ENCODE peak calls at places on chromosomes 7 and 10, in eight cellular contexts. J is mammary epithelial cell, Y is heart left ventricle, W is WERI-Rb-1, X is pancreas, S is K562, F is vagina, L is bronchial epithelial cell. C is an unnamed sample.
A peak's percentile ranks its signal among the peaks of the same experiment; 100 is the strongest.

GRCh38 chr10:112834661-112835060 is 115.4 kb upstream of the TCF7L2 start:
- DNase-seq in J (no peak), X (no peak), S (no peak), L (no peak), Y (no peak), F (no peak), W (no peak), C (no peak)

GRCh38 chr7:137717811-137718271 is 128.9 kb downstream of the DGKI start:
- DNase-seq in F (no peak), L (peak; percentile 20), X (no peak), Y (no peak), J (no peak), W (no peak), S (no peak), C (peak; percentile 53)

GRCh38 chr10:99598781-99599481 is 21.3 kb downstream of the SLC25A28 start:
- DNase-seq in Y (no peak), F (no peak), W (no peak), L (no peak), X (no peak), J (no peak), S (no peak), C (no peak)

GRCh38 chr7:115910541-115911164 is 119.9 kb downstream of the TFEC start:
- DNase-seq in S (no peak), Y (no peak), J (peak; percentile 11), W (no peak), X (no peak), L (peak; percentile 44), F (no peak), C (no peak)

GRCh38 chr7:30074422-30075030 is 46.3 kb downstream of the PLEKHA8 start:
- DNase-seq in L (peak; percentile 74), X (no peak), W (no peak), S (peak; percentile 16), F (no peak), Y (no peak), J (peak; percentile 31), C (no peak)

GRCh38 chr7:121275204-121275603 is 53.6 kb upstream of the WNT16 start:
- DNase-seq in X (no peak), L (no peak), Y (no peak), J (no peak), F (no peak), W (no peak), S (no peak), C (no peak)

GRCh38 chr10:132755166-132755711 is 30.7 kb downstream of the NKX6-2 start:
- DNase-seq in Y (no peak), X (no peak), L (no peak), S (no peak), W (no peak), J (no peak), F (no peak), C (no peak)

GRCh38 chr10:36086976-36087726 is 445.1 kb upstream of the FZD8 start:
- DNase-seq in S (no peak), W (no peak), X (no peak), F (no peak), Y (no peak), L (peak; percentile 17), J (peak; percentile 15), C (no peak)

GRCh38 chr7:44697136-44698045 is 51.3 kb upstream of the ZMIZ2 start:
- DNase-seq in S (no peak), F (no peak), L (no peak), J (no peak), W (no peak), Y (no peak), X (no peak), C (no peak)

GRCh38 chr10:119233123-119233820 is 25.9 kb downstream of the GRK5 start:
- DNase-seq in W (no peak), J (no peak), X (no peak), Y (no peak), L (no peak), F (no peak), S (no peak), C (no peak)

GRCh38 chr10:80204801-80205477 is 398 bp downstream of the ANXA11 start:
- DNase-seq in W (peak; percentile 30), Y (peak; percentile 75), X (peak; percentile 74), S (peak; percentile 71), F (no peak), J (no peak), L (no peak), C (peak; percentile 81)

GRCh38 chr10:115921795-115922194 is 351.2 kb downstream of the GFRA1 start:
- DNase-seq in J (peak; percentile 79), W (no peak), F (no peak), Y (no peak), S (no peak), L (peak; percentile 8), X (no peak), C (no peak)

GRCh38 chr7:105924950-105925349 is 38.1 kb upstream of the CDHR3 start:
- DNase-seq in S (no peak), J (no peak), Y (no peak), X (no peak), L (no peak), F (no peak), W (no peak), C (no peak)

GRCh38 chr7:92785923-92786322 is 50.5 kb downstream of the CDK6 start:
- DNase-seq in S (no peak), J (peak; percentile 70), F (no peak), W (no peak), L (peak; percentile 59), Y (no peak), X (no peak), C (no peak)

GRCh38 chr10:124740374-124741280 is 3.6 kb downstream of the FAM53B start:
- DNase-seq in S (no peak), F (no peak), L (peak; percentile 95), W (no peak), X (no peak), J (peak; percentile 88), Y (peak; percentile 85), C (no peak)

GRCh38 chr10:79445217-79445707 is at the start of gene ZCCHC24:
- DNase-seq in Y (peak; percentile 86), F (no peak), L (peak; percentile 39), J (peak; percentile 54), X (peak; percentile 91), S (no peak), W (peak; percentile 50), C (no peak)

GRCh38 chr7:27154369-27154768 is 2.0 kb upstream of the HOXA3 start:
- DNase-seq in L (no peak), X (peak; percentile 50), W (no peak), F (no peak), J (no peak), S (no peak), Y (peak; percentile 48), C (peak; percentile 53)

GRCh38 chr7:27151945-27152815 is at the start of gene HOXA3:
- DNase-seq in S (no peak), Y (peak; percentile 33), X (peak; percentile 71), L (no peak), J (peak; percentile 51), W (peak; percentile 12), F (no peak), C (peak; percentile 73)

GRCh38 chr7:27153526-27153925 is 1.1 kb upstream of the HOXA3 start:
- DNase-seq in S (no peak), W (no peak), F (no peak), X (no peak), L (no peak), Y (no peak), J (no peak), C (peak; percentile 33)

GRCh38 chr7:27151341-27151944 is 940 bp downstream of the HOXA3 start:
- DNase-seq in F (no peak), S (no peak), W (no peak), L (no peak), X (peak; percentile 34), Y (peak; percentile 54), J (peak; percentile 35), C (peak; percentile 79)

DNA sequence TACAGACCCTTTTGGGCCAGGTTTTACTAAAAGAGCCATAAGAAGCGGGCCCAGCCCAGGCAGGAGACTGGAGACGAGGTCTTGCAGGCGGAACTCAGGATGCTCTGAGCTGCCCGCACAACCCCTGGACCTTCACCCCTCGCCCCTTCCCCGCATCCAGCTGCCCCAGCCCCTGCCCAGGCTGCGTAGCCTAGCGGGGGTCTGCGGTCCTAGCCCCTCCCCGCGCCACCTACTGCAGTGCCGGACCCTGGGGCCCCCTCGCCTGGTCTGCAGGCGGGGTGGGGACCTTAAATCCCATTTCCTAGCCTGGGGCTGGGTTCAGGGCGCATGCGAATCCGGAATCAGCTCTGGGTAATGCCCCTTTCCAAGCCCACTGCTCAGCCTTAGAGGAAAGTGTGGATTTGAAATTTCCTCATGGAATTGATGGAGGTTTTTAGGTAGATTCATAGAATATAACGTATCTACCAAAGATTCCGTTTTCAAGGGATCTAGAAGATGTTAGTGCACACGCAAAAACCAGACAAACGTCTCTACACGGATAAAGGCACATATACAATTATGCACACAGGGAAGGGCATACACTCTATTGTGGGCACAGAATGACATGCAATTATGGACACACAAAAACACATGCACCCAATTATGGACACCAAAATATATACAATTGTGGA is 568 bp upstream of the HOXA3 start:
- DNase-seq in Y (peak; percentile 48), L (no peak), W (no peak), X (peak; percentile 60), F (no peak), J (no peak), S (no peak), C (peak; percentile 67)
- H3K27me3 ChIP-seq in Y (peaks cover 100% of the 10 kb centered on the region), L (peaks cover 89% of the 10 kb centered on the region), W (peaks cover 54% of the 10 kb centered on the region), X (peaks cover 19% of the 10 kb centered on the region), F (no peaks in the 10 kb centered on the region), J (no peaks in the 10 kb centered on the region), S (peaks cover 42% of the 10 kb centered on the region), C (peaks cover 100% of the 10 kb centered on the region)

GRCh38 chr10:129365767-129366400 is 101.2 kb upstream of the MGMT start:
- DNase-seq in S (peak; percentile 74), W (peak; percentile 13), X (no peak), Y (no peak), F (no peak), J (no peak), L (no peak), C (peak; percentile 75)
- H3K4me3 ChIP-seq in S (no peak overlapping the region), W (no peak overlapping the region), X (no peak overlapping the region), Y (no peak overlapping the region), F (no peak overlapping the region), J (no peak overlapping the region), L (no peak overlapping the region), C (no peak overlapping the region)

GRCh38 chr7:154998481-154998880 is 4.4 kb downstream of the PAXIP1 start:
- DNase-seq in W (no peak), S (no peak), J (no peak), X (no peak), F (no peak), Y (no peak), L (no peak), C (no peak)
- H3K36me3 ChIP-seq in W (peaks cover 53% of the 10 kb centered on the region), S (peaks cover 67% of the 10 kb centered on the region), J (peaks cover 5% of the 10 kb centered on the region), X (peaks cover 8% of the 10 kb centered on the region), F (peaks cover 9% of the 10 kb centered on the region), Y (peaks cover 37% of the 10 kb centered on the region), L (peaks cover 5% of the 10 kb centered on the region), C (peaks cover 9% of the 10 kb centered on the region)

DNA sequence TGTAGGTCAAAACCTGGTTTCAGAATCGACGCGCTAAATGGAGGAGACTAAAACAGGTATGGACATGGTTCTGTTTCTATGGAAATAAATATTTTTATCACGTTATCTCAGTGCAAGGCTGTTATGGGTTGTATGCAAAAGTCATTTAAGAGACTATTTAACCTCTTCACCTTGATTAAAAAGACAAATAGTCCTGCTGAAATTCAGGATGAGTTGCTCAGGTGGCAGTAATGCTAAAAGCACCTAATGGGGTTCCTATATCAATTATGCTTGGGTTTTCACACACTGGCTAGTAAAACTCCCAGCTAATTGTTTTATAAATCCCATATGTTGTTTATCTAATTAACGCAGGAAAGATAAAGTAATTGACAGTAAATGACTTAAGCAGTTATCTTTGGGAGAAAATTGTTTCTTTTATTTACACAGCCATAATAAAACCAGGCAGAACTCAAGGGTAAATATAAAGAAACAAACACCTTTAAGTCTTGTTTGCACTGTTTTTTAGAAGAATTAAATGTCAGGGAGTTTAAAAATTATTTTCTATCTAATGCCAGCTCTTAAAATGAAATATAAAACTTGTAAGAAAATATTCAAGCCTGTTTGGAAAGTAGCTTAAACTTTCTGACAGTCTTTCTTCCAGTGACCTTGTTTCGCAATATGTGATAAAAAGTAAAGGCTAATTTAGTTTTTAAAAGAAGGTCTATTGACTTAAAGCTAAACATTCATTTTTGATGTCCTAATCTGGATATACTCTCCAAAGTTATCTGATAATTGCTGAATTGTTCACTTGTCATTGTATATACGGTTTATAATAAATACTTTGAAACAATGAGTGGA is 3.2 kb downstream of the HHEX start:
- DNase-seq in S (no peak), W (no peak), X (no peak), F (no peak), Y (no peak), L (no peak), J (no peak), C (no peak)
- H3K27me3 ChIP-seq in S (no peaks in the 10 kb centered on the region), W (no peaks in the 10 kb centered on the region), X (no peaks in the 10 kb centered on the region), F (peaks cover 10% of the 10 kb centered on the region), Y (peaks cover 57% of the 10 kb centered on the region), L (no peaks in the 10 kb centered on the region), J (peaks cover 16% of the 10 kb centered on the region), C (peaks cover 96% of the 10 kb centered on the region)

C was measured in H7.